ENCODE peak calls at places on chromosome 16, in four cellular contexts. J, Y, S and E are unnamed samples.

GRCh38 chr16:19415461-19415860 is 2.2 kb upstream of the TMC5 start:
- DNase-seq in Y (peak; percentile 57), S (no peak), J (no peak), E (no peak)

GRCh38 chr16:51960931-51961330 is 586.0 kb downstream of the TOX3 start:
- DNase-seq in Y (no peak), J (no peak), S (no peak), E (no peak)

GRCh38 chr16:19898924-19899604 is 14.4 kb upstream of the GPRC5B start:
- DNase-seq in J (no peak), S (no peak), Y (peak; percentile 53), E (peak; percentile 39)

GRCh38 chr16:66574081-66574480 is 5.2 kb upstream of the CMTM2 start:
- DNase-seq in Y (no peak), S (no peak), J (no peak), E (no peak)

GRCh38 chr16:46736695-46737094 is 11.4 kb downstream of the MYLK3 start:
- DNase-seq in J (no peak), S (no peak), Y (no peak), E (no peak)

GRCh38 chr16:4385789-4386451 is 14.3 kb downstream of the VASN start:
- DNase-seq in Y (no peak), S (no peak), J (no peak), E (no peak)

GRCh38 chr16:2895813-2896212 is 12.8 kb downstream of the FLYWCH2 start:
- DNase-seq in S (no peak), J (no peak), Y (no peak), E (no peak)

GRCh38 chr16:31484491-31485171 is 1.7 kb downstream of the SLC5A2 start:
- DNase-seq in S (no peak), J (no peak), Y (no peak), E (no peak)

GRCh38 chr16:17320009-17320408 is 150.8 kb downstream of the XYLT1 start:
- DNase-seq in S (no peak), J (no peak), Y (no peak), E (no peak)

GRCh38 chr16:30761928-30762902 is at the start of the genes CFAP119 and RNF40:
- DNase-seq in Y (peak; percentile 97), J (peak; percentile 90), S (peak; percentile 97), E (peak; percentile 97)

GRCh38 chr16:57264381-57264780 is 19.3 kb downstream of the ARL2BP start:
- DNase-seq in Y (no peak), S (no peak), J (no peak), E (no peak)

GRCh38 chr16:89687092-89687940 is 827 bp downstream of the CDK10 start:
- DNase-seq in Y (peak; percentile 46), J (no peak), S (no peak), E (no peak)

GRCh38 chr16:73092236-73092781 is 44.4 kb upstream of the ZFHX3 start:
- DNase-seq in Y (no peak), S (peak; percentile 48), J (no peak), E (no peak)